ENCODE peak calls at places on chromosome 6, in six cellular contexts. N is neuronal stem cell; G is naive thymus-derived CD4-positive, alpha-beta T cell; I is gastrocnemius medialis; X is cardiac muscle cell; B is Karpas-422. O is an unnamed sample.

GRCh38 chr6:143857651-143858050 is 6.6 kb upstream of the ZC2HC1B start:
- DNase-seq in N (no peak), G (no peak), I (no peak), X (no peak), B (no peak), O (no peak)

GRCh38 chr6:35669441-35669776 is 19.3 kb downstream of the FKBP5 start:
- DNase-seq in N (no peak), G (no peak), I (no peak), X (peak), B (peak), O (no peak)

GRCh38 chr6:53795702-53796450 is 1.1 kb downstream of the LRRC1 start:
- DNase-seq in N (peak), G (peak), I (no peak), X (peak), B (no peak), O (no peak)

GRCh38 chr6:136703331-136703846 is 88.9 kb downstream of the MAP3K5 start:
- DNase-seq in N (no peak), G (no peak), I (no peak), X (peak), B (no peak), O (no peak)

GRCh38 chr6:43174263-43175112 is 3.4 kb downstream of the SRF start:
- DNase-seq in N (peak), G (peak), I (peak), X (peak), B (peak), O (peak)

GRCh38 chr6:119241124-119241491 is 108.5 kb downstream of the MAN1A1 start:
- DNase-seq in N (no peak), G (no peak), I (no peak), X (peak), B (no peak), O (no peak)

GRCh38 chr6:129498950-129499870 is 210.8 kb downstream of the ARHGAP18 start:
- DNase-seq in N (peak), G (no peak), I (no peak), X (peak), B (peak), O (no peak)

GRCh38 chr6:158488065-158488464 is 71.8 kb upstream of the TMEM181 start:
- DNase-seq in N (no peak), G (no peak), I (no peak), X (peak), B (no peak), O (no peak)

GRCh38 chr6:131182991-131183425 is 47.7 kb downstream of the AKAP7 start:
- DNase-seq in N (peak), G (no peak), I (no peak), X (peak), B (peak), O (no peak)

GRCh38 chr6:52839124-52840055 is 1.2 kb downstream of the GSTA5 start:
- DNase-seq in N (peak), G (peak), I (no peak), X (peak), B (peak), O (no peak)

GRCh38 chr6:56288347-56288746 is 41.0 kb upstream of the COL21A1 start:
- DNase-seq in N (no peak), G (no peak), I (no peak), X (no peak), B (no peak), O (no peak)

GRCh38 chr6:45630801-45631200 is 253.1 kb upstream of the SUPT3H start:
- DNase-seq in N (no peak), G (no peak), I (no peak), X (no peak), B (no peak), O (no peak)

GRCh38 chr6:80437186-80437585 is 330.7 kb downstream of the BCKDHB start:
- DNase-seq in N (no peak), G (no peak), I (no peak), X (no peak), B (no peak), O (no peak)

GRCh38 chr6:87656857-87657256 is 45.2 kb downstream of the AKIRIN2 start:
- DNase-seq in N (no peak), G (no peak), I (no peak), X (peak), B (no peak), O (no peak)

GRCh38 chr6:7617954-7618764 is 28.2 kb downstream of the SNRNP48 start:
- DNase-seq in N (no peak), G (no peak), I (peak), X (peak), B (no peak), O (no peak)

GRCh38 chr6:149862901-149863595 is 1.1 kb downstream of the LRP11 start:
- DNase-seq in N (peak), G (peak), I (peak), X (peak), B (peak), O (no peak)

GRCh38 chr6:112683926-112684325 is 336.8 kb downstream of the RFPL4B start:
- DNase-seq in N (no peak), G (no peak), I (no peak), X (peak), B (no peak), O (no peak)

GRCh38 chr6:143594647-143595046 is 83.1 kb upstream of the PHACTR2 start:
- DNase-seq in N (no peak), G (no peak), I (no peak), X (no peak), B (no peak), O (no peak)

GRCh38 chr6:43465978-43466377 is 10.6 kb upstream of the DLK2 start:
- DNase-seq in N (no peak), G (no peak), I (no peak), X (no peak), B (no peak), O (no peak)

GRCh38 chr6:106359989-106360409 is 518 bp upstream of the CRYBG1 start:
- DNase-seq in N (no peak), G (no peak), I (no peak), X (no peak), B (no peak), O (no peak)
- H3K4me3 ChIP-seq in N (peak), G (peak), I (peak), X (peak), B (no peak), O (peak)

GRCh38 chr6:62670490-62671223 is 384.6 kb upstream of the KHDRBS2 start:
- DNase-seq in N (no peak), G (no peak), I (no peak), X (no peak), B (no peak), O (no peak)
- H3K27ac ChIP-seq in N (no peak), G (no peak), I (no peak), X (no peak), B (no peak), O (no peak)

GRCh38 chr6:170404697-170405096 is 98.1 kb downstream of the FAM120B start:
- DNase-seq in N (no peak), G (no peak), I (no peak), X (peak), B (no peak), O (no peak)

GRCh38 chr6:170403451-170403850 is 96.9 kb downstream of the FAM120B start:
- DNase-seq in N (peak), G (no peak), I (no peak), X (peak), B (no peak), O (no peak)

GRCh38 chr6:170405311-170405975 is 98.9 kb downstream of the FAM120B start:
- DNase-seq in N (no peak), G (no peak), I (no peak), X (peak), B (no peak), O (no peak)

GRCh38 chr6:170404036-170404435 is 97.5 kb downstream of the FAM120B start:
- DNase-seq in N (no peak), G (no peak), I (no peak), X (peak), B (no peak), O (no peak)

DNA sequence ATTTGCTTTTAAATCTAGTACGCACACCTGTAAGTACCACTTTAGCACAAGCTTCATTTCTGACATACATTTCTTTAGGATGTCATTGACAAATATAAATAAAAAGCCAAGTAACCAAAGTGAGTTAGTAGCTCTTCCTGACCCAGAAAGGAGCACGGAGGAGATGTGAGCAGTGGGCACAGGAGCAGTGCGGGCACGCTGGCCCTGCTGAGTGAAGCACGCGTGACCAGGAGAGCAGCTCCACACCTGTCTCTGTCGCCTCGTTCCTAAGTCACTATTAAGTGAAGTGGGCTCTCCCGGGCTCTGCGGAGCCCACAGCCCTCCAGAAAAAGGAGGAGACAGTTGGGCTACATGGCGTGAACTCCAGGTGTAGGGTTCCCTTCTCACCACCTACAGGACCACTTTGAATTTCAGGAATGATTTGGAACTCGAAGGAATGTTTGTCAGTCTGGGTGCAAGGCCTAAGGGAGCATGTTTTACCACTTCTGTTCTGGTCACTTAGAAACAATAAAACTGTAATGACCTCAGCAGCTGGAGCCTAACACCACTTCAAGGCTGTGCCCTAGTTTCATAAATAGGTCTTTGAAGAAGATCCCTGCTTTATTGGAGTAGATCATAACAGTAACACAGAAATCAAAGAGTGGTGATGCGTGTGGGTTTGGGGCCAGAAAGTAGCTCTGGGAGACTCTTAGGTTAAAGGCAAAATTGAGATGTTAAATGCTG is 95.9 kb downstream of the FAM120B start:
- DNase-seq in N (no peak), G (no peak), I (no peak), X (no peak), B (no peak), O (no peak)
- H3K4me3 ChIP-seq in N (no peak), G (no peak), I (no peak), X (no peak), B (no peak), O (no peak)

GRCh38 chr6:125245523-125246264 is 56.1 kb downstream of the HDDC2 start:
- DNase-seq in N (no peak), G (no peak), I (no peak), X (no peak), B (no peak), O (no peak)
- H3K27ac ChIP-seq in N (no peak), G (no peak), I (no peak), X (no peak), B (no peak), O (no peak)

GRCh38 chr6:32922083-32922482 is 18.7 kb downstream of the HLA-DMB start:
- DNase-seq in N (no peak), G (no peak), I (no peak), X (no peak), B (no peak), O (no peak)
- H3K4me3 ChIP-seq in N (no peak), G (no peak), I (no peak), X (no peak), B (no peak), O (no peak)

DNA sequence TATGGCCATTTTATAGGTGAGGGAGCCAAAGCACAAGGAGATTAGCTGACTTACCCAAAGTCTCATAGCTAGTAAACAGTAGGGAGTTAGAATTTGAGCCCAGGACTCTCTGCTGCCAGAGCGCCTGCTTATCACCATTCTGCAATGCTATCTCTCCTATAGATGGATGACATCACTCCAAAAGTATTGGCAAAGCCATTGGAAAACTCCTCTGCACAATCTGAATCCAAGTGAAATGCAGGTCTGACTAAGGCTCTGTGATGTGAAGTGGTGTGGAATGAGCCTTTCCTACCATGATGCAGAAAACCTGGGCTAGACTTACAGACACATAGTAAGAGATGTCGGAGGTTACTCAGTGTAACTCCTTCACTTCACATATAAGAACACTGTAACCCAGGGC is 106.3 kb downstream of the GRM1 start:
- DNase-seq in N (no peak), G (no peak), I (no peak), X (no peak), B (no peak), O (no peak)
- H3K27ac ChIP-seq in N (no peak), G (no peak), I (no peak), X (no peak), B (no peak), O (no peak)